ENCODE peak calls at places on chromosomes 3 and 15, in five cellular contexts. B is kidney, M is PC-9, C is cardiac muscle cell, G is hepatocyte. S is an unnamed sample. For H3K4me1, the result is how much of the 10 kb centered on the place peaks cover.

GRCh38 chr3:184549793-184550585 is 11.6 kb upstream of the EPHB3 start:
- DNase-seq in B (no peak), M (no peak), C (no peak), G (no peak), S (no peak)

GRCh38 chr3:150956376-150956775 is 16.2 kb downstream of the CLRN1 start:
- DNase-seq in B (no peak), M (peak), C (peak), G (peak), S (no peak)

GRCh38 chr15:73273181-73274002 is 95.4 kb downstream of the HCN4 start:
- DNase-seq in B (no peak), M (peak), C (peak), G (peak), S (no peak)

GRCh38 chr15:39501366-39501765 is 79.5 kb upstream of the THBS1 start:
- DNase-seq in B (no peak), M (no peak), C (peak), G (no peak), S (no peak)

GRCh38 chr3:184336484-184337230 is 743 bp upstream of the FAM131A start:
- DNase-seq in B (no peak), M (peak), C (peak), G (peak), S (no peak)

GRCh38 chr3:67710396-67710795 is 56.0 kb upstream of the SUCLG2 start:
- DNase-seq in B (no peak), M (no peak), C (no peak), G (no peak), S (no peak)

GRCh38 chr3:30399394-30400181 is 206.8 kb upstream of the TGFBR2 start:
- DNase-seq in B (no peak), M (no peak), C (peak), G (no peak), S (no peak)

GRCh38 chr3:105823149-105823866 is 45.5 kb downstream of the CBLB start:
- DNase-seq in B (no peak), M (peak), C (peak), G (peak), S (no peak)

GRCh38 chr3:186963636-186964035 is 33.3 kb downstream of the ST6GAL1 start:
- DNase-seq in B (no peak), M (no peak), C (no peak), G (no peak), S (no peak)
- H3K27ac ChIP-seq in B (no peak), M (no peak), C (no peak), G (no peak), S (no peak)

GRCh38 chr3:186979837-186980236 is 49.5 kb downstream of the ST6GAL1 start:
- DNase-seq in B (no peak), M (peak), C (no peak), G (no peak), S (no peak)

GRCh38 chr3:186984064-186984463 is 53.7 kb downstream of the ST6GAL1 start:
- DNase-seq in B (no peak), M (no peak), C (no peak), G (no peak), S (no peak)

GRCh38 chr3:186978712-186979111 is 48.4 kb downstream of the ST6GAL1 start:
- DNase-seq in B (no peak), M (no peak), C (no peak), G (no peak), S (no peak)

GRCh38 chr3:186983372-186984058 is 53.2 kb downstream of the ST6GAL1 start:
- DNase-seq in B (no peak), M (no peak), C (no peak), G (peak), S (no peak)

DNA sequence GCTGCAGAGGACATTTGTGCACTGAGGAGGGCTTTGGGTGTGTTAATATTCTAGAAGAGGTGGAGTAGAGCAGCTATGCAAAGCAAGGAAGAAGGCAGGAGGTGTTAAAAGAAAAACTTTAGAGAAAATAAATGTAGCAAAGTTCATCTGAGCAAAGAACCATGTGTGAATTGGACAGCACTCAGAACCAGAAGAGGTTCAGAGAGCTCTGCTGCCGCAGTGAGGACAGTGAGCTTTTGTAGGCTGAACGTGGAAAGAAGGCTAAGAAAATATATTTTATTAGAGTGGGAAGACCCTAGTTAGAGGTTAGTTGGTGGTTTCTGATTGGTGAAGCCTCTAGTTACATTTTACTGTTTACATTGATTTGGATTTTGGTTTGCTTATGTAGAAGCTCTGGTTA is 50.7 kb downstream of the ST6GAL1 start:
- DNase-seq in B (no peak), M (no peak), C (no peak), G (no peak), S (no peak)
- H3K4me1 ChIP-seq in B (under half), M (under half), C (under half), G (under half), S (under half)

DNA sequence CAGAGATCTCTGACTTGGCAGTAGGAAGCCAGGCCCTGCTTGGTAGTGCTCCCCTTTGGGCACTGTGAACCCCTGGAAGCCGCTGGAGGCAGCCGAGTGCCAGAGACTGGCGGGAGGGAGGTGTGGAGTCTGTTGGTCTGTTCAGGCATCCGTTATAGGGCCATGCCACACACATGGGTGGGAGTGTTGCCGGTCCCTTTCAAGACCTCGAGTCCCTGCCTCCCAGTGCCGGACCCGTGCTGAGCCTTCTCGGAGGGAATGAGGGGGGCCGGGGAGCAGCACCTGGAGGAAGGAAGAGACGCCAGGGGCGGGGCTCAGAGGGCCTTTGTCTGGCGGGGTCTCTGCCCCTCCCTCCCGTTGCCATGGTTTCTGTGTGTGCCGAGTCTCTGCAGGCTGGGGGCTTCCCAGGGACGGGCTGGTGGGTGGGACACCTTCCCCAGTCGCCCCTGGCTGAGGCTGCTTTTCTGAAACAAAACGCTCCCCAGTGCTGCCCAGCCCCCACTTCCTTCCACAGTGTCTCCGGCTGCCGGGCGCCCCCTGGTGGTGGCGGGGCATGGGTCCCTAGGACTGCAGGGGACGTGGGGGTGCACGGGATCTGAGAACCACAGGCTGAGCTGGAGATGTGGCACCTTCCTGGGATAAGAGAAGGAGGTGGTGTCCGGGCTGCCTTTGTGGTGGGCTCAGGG is 10.0 kb downstream of the GNAI2 start:
- DNase-seq in B (peak), M (peak), C (peak), G (peak), S (peak)
- H3K27ac ChIP-seq in B (peak), M (peak), C (peak), G (peak), S (no peak)

GRCh38 chr15:56989411-56989924 is 71.0 kb downstream of the TCF12 start:
- DNase-seq in B (no peak), M (no peak), C (no peak), G (no peak), S (no peak)

GRCh38 chr15:56994280-56994679 is 75.8 kb downstream of the TCF12 start:
- DNase-seq in B (no peak), M (no peak), C (no peak), G (no peak), S (no peak)

GRCh38 chr15:56987286-56987685 is 68.8 kb downstream of the TCF12 start:
- DNase-seq in B (no peak), M (no peak), C (no peak), G (no peak), S (no peak)

GRCh38 chr15:56988219-56988618 is 69.8 kb downstream of the TCF12 start:
- DNase-seq in B (no peak), M (no peak), C (no peak), G (no peak), S (no peak)

DNA sequence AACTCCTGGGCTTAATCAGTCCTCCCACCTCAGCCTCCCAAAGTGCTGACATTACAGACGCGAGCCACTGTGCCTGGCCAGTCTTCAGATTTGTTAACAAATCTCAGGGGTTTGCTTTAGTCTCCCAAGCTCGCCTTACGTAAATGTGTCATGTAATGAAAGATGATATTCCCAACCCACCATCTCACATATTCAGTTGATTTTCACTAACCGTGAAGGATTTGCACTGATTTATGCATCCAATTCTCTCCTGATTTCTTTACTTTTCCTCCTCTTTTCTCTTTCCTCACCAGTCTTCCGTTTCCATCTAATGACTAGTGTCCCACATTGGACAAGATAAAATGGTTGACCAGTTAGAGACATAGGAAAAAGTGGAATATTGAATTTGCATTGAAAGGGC is 72.6 kb downstream of the TCF12 start:
- DNase-seq in B (no peak), M (no peak), C (no peak), G (no peak), S (no peak)
- H3K4me1 ChIP-seq in B (under half), M (under half), C (under half), G (under half), S (under half)

GRCh38 chr3:38129058-38129457 is 7.9 kb downstream of the ACAA1 start:
- DNase-seq in B (no peak), M (no peak), C (no peak), G (no peak), S (no peak)

GRCh38 chr3:38127611-38128302 is 9.2 kb downstream of the ACAA1 start:
- DNase-seq in B (no peak), M (no peak), C (no peak), G (no peak), S (no peak)

GRCh38 chr3:38126121-38126892 is 10.6 kb downstream of the ACAA1 start:
- DNase-seq in B (no peak), M (no peak), C (no peak), G (no peak), S (no peak)

GRCh38 chr3:38130219-38130618 is 6.7 kb downstream of the ACAA1 start:
- DNase-seq in B (no peak), M (no peak), C (no peak), G (no peak), S (no peak)

GRCh38 chr3:38128303-38128655 is 8.6 kb downstream of the ACAA1 start:
- DNase-seq in B (no peak), M (no peak), C (no peak), G (no peak), S (no peak)
- H3K27ac ChIP-seq in B (no peak), M (no peak), C (no peak), G (no peak), S (no peak)

GRCh38 chr15:78992416-78993256 is 47.8 kb upstream of the CTSH start:
- DNase-seq in B (peak), M (no peak), C (peak), G (no peak), S (peak)

GRCh38 chr15:78993257-78993930 is 48.5 kb upstream of the CTSH start:
- DNase-seq in B (peak), M (no peak), C (no peak), G (no peak), S (no peak)

GRCh38 chr15:78991476-78991875 is 46.6 kb upstream of the CTSH start:
- DNase-seq in B (no peak), M (no peak), C (no peak), G (peak), S (no peak)

GRCh38 chr15:78990278-78990677 is 45.4 kb upstream of the CTSH start:
- DNase-seq in B (no peak), M (no peak), C (no peak), G (no peak), S (no peak)

GRCh38 chr15:78991879-78992278 is 47.0 kb upstream of the CTSH start:
- DNase-seq in B (no peak), M (no peak), C (no peak), G (no peak), S (no peak)
- H3K4me1 ChIP-seq in B (under half), M (under half), C (under half), G (under half), S (under half)

DNA sequence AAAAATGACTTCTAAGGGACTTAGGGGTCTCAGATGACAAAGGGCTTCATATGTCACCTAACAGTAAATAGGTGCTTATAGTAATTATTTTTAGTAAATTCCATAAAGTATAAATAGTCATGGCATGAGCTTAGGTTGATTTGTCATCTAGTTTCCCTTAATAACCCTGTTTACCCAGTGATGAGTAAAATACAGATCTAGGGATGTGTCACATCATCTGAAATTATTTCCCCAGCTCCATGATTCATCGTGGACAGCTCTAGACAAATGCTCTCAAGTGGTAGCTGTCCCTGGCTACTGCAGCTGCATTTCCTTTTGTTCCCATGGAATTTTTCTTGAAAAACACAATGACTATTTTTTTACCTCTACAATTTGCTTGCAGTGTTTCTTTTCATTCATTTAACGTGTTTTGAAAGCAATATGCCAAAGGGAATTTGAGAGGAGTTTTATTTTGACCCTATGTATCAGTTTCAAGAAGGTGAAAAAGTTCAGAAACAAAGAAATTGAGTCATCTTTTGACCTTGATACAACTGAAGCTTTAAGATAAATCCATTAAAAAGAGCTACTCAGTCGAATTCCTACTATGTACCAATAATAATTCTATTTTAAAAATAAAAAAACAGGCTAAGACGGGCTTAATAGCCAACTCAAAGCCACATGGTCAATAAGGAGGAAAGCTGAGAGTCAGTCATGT is 241.6 kb downstream of the KCNMB2 start:
- DNase-seq in B (no peak), M (peak), C (no peak), G (no peak), S (no peak)
- H3K27ac ChIP-seq in B (no peak), M (no peak), C (no peak), G (no peak), S (no peak)

S was measured in aorta.